ENCODE peak calls at places on chromosome 1, in eight cellular contexts. H is anterior cingulate cortex; J is activated T-cell treated with anti-CD3 and anti-CD28 coated beads for 24 hours; S is GM04503; M is M059J; O is nucleus accumbens; I is left ventricle myocardium inferior; V is stimulated activated CD8-positive, alpha-beta memory T cell treated with anti-CD3 and anti-CD28 coated beads, Interleukin-4, amount 100 ng/mL, for 4 hours. X is an unnamed sample.

GRCh38 chr1:15573477-15573876 is 11.4 kb downstream of the AGMAT start:
- DNase-seq in H (no peak), J (no peak), S (no peak), M (no peak), O (peak), I (no peak), V (no peak), X (no peak)

GRCh38 chr1:77459881-77460280 is 178.1 kb downstream of the AK5 start:
- DNase-seq in H (no peak), J (no peak), S (no peak), M (peak), O (no peak), I (no peak), V (no peak), X (no peak)

GRCh38 chr1:22525211-22525610 is 38.1 kb upstream of the EPHA8 start:
- DNase-seq in H (no peak), J (no peak), S (no peak), M (no peak), O (no peak), I (no peak), V (no peak), X (no peak)

GRCh38 chr1:11847667-11848445 is at the start of gene NPPA:
- DNase-seq in H (no peak), J (no peak), S (no peak), M (no peak), O (no peak), I (peak), V (no peak), X (peak)

GRCh38 chr1:31568895-31569655 is 7.2 kb upstream of the TINAGL1 start:
- DNase-seq in H (no peak), J (no peak), S (no peak), M (no peak), O (no peak), I (peak), V (no peak), X (peak)

GRCh38 chr1:9929431-9930385 is 13.5 kb downstream of the LZIC start:
- DNase-seq in H (no peak), J (no peak), S (no peak), M (no peak), O (peak), I (no peak), V (no peak), X (no peak)

GRCh38 chr1:21335750-21336168 is 45.5 kb upstream of the ECE1 start:
- DNase-seq in H (no peak), J (no peak), S (no peak), M (peak), O (peak), I (no peak), V (no peak), X (no peak)

GRCh38 chr1:200888349-200888838 is 6.3 kb upstream of the INAVA start:
- DNase-seq in H (no peak), J (peak), S (no peak), M (peak), O (no peak), I (no peak), V (peak), X (no peak)

GRCh38 chr1:178088651-178089050 is 5.3 kb upstream of the RASAL2 start:
- DNase-seq in H (no peak), J (no peak), S (no peak), M (no peak), O (no peak), I (no peak), V (no peak), X (no peak)

X was measured in right atrium auricular region.